ENCODE peak calls at places on chromosomes 2 and 18, in four cellular contexts. B is lower lobe of right lung, F is right atrium auricular region, P is endothelial cell of umbilical vein. X is an unnamed sample. For H3K4me1, the result is how much of the 10 kb centered on the place peaks cover.

GRCh38 chr2:118752762-118753429 is 94.6 kb downstream of the EN1 start:
- DNase-seq in P (no peak), F (no peak), B (no peak), X (no peak)

GRCh38 chr2:172283476-172283875 is 143.9 kb upstream of the ITGA6 start:
- DNase-seq in F (no peak), P (peak), B (no peak), X (no peak)

GRCh38 chr2:135960598-135961551 is 24.6 kb downstream of the DARS1 start:
- DNase-seq in B (no peak), F (no peak), P (peak), X (peak)

GRCh38 chr2:126990605-126991532 is 92.2 kb downstream of the TEX51 start:
- DNase-seq in B (no peak), F (no peak), P (no peak), X (no peak)

GRCh38 chr2:232126301-232127085 is 165.0 kb downstream of the DIS3L2 start:
- DNase-seq in F (no peak), P (no peak), B (no peak), X (no peak)

GRCh38 chr2:28693223-28693622 is 58.4 kb upstream of the PPP1CB start:
- DNase-seq in B (no peak), F (no peak), P (no peak), X (no peak)

GRCh38 chr2:160415991-160416390 is 77.6 kb downstream of the RBMS1 start:
- DNase-seq in P (peak), B (no peak), F (no peak), X (no peak)

GRCh38 chr2:64943387-64944150 is 45.6 kb upstream of the SLC1A4 start:
- DNase-seq in F (peak), P (no peak), B (no peak), X (no peak)

GRCh38 chr18:26655614-26656400 is 107.5 kb upstream of the KCTD1 start:
- DNase-seq in B (peak), P (peak), F (no peak), X (peak)

GRCh38 chr2:240353086-240353798 is 82.2 kb upstream of the GPC1 start:
- DNase-seq in P (no peak), F (no peak), B (peak), X (no peak)

GRCh38 chr18:48545690-48546365 is 7.0 kb downstream of the CTIF start:
- DNase-seq in P (peak), F (peak), B (peak), X (peak)

GRCh38 chr2:109171444-109172334 is 42.7 kb downstream of the SH3RF3 start:
- DNase-seq in P (peak), F (peak), B (no peak), X (peak)

GRCh38 chr2:38898256-38898655 is 8.6 kb downstream of the ARHGEF33 start:
- DNase-seq in F (no peak), B (no peak), P (no peak), X (no peak)

GRCh38 chr18:49186242-49186641 is 235.5 kb upstream of the SMAD7 start:
- DNase-seq in P (no peak), B (no peak), F (no peak), X (peak)

GRCh38 chr18:250685-251084 is 17.2 kb downstream of the THOC1 start:
- DNase-seq in P (no peak), F (no peak), B (no peak), X (no peak)

GRCh38 chr2:234952270-234953115 is 676 bp downstream of the SH3BP4 start:
- DNase-seq in B (peak), P (peak), F (no peak), X (peak)

GRCh38 chr2:234950435-234950729 is 1.4 kb upstream of the SH3BP4 start:
- DNase-seq in P (no peak), B (no peak), F (no peak), X (no peak)

GRCh38 chr2:234949762-234950434 is 1.9 kb upstream of the SH3BP4 start:
- DNase-seq in F (no peak), P (peak), B (no peak), X (no peak)

GRCh38 chr2:234950730-234951385 is 959 bp upstream of the SH3BP4 start:
- DNase-seq in B (no peak), F (no peak), P (peak), X (peak)

GRCh38 chr2:234951386-234952269 is at the start of gene SH3BP4:
- DNase-seq in P (peak), B (peak), F (peak), X (peak)
- TF ChIP-seq CTCF in P (no peak), B (no peak), F (no peak), X (no peak)

GRCh38 chr2:45443012-45443411 is 168.1 kb downstream of the SRBD1 start:
- DNase-seq in P (no peak), F (no peak), B (no peak), X (no peak)
- H3K4me1 ChIP-seq in P (under half), F (under half), B (under half), X (under half)

GRCh38 chr2:131026914-131027313 is 66.3 kb downstream of the FAM168B start:
- DNase-seq in B (no peak), F (peak), P (no peak), X (no peak)

GRCh38 chr2:131027566-131028528 is 65.4 kb downstream of the FAM168B start:
- DNase-seq in P (no peak), B (peak), F (peak), X (no peak)

GRCh38 chr2:131022731-131023130 is 70.5 kb downstream of the FAM168B start:
- DNase-seq in F (no peak), P (no peak), B (no peak), X (no peak)

GRCh38 chr2:131023758-131024157 is 69.5 kb downstream of the FAM168B start:
- DNase-seq in F (no peak), B (no peak), P (no peak), X (no peak)
- TF ChIP-seq CTCF in F (no peak), B (no peak), P (no peak), X (no peak)

GRCh38 chr18:31410716-31411483 is 34.3 kb downstream of the DSG4 start:
- DNase-seq in F (no peak), P (no peak), B (no peak), X (no peak)
- H3K4me1 ChIP-seq in F (under half), P (under half), B (under half), X (under half)

DNA sequence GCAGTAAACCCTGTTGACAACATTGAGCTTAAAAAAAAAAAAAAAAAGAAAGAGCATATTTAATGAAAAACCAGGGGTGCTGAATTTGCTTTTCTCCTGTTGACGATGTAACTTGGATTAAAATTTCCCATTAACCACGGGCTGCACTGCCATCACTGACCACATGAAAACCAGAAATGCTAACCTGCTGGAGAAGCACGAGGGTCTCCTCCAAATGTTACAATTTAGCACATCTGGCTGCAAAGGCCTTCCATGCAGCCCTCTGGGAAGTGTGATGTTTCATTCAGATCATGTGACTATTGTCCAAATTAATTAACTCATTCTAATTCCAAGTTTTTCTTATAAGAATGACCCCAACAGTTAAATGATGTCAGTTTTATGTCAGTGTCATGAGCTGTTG is 26.9 kb upstream of the SERPINB12 start:
- DNase-seq in B (no peak), F (no peak), P (no peak), X (no peak)
- TF ChIP-seq CTCF in B (no peak), F (no peak), P (no peak), X (no peak)

DNA sequence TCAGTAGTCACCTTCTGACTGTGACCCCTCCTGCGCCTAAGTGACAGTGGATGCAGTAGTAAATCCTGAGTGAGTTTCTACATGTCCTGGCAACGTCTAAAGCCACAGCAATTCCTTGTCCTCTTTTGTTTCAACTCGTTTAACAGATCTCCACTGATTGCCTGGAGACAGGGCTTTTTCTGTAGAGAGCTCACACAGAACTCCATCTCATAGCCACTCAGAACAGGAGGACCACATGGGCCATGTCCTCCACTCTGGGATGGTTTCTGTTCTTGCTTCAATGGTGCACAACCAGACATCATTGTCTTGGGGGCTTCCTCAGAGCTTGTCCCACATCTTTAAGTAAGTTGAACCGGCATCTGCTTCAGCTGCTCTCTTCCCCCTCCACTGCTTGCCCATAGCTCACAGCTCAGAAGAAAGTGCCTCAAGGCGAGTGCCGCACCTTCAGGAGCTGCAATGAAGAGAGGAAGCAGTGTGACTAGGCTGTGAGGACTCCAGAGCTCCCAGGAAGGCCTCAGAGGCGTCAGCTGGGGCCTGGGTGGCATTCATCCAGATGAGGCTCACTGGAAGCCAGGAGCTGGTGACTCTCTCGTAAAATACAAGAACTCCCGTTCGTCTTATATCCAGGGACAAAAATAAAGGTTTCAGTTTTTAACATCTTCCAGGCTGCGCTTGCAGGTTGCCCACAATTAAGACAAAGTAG is 37.4 kb downstream of the ST3GAL5 start:
- DNase-seq in B (no peak), F (peak), P (no peak), X (no peak)
- H3K4me1 ChIP-seq in B (under half), F (under half), P (under half), X (under half)

DNA sequence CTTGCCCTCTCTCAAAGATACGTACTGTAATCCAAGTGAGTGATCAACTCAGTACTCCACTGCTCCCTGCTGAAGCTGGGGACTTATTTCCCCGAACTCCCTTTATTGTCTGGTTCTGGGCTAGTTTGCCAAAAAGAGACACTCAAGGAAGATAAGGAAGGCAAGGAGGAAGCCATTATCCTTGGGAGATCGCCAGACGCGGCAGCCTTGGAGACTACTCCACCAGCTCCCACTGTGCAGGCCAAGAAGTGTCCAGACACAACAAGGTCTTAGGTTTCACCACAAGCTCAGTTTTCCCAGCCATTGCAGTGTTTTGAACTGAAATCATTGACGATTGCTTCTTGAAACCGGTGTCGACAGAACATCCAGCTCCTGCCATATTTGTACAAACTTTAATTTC is 439.6 kb upstream of the UBE2E3 start:
- DNase-seq in F (no peak), B (no peak), P (no peak), X (no peak)
- TF ChIP-seq CTCF in F (no peak), B (no peak), P (no peak), X (no peak)